ENCODE peak calls at places on chromosomes 2 and 18, in nine cellular contexts. W is hepatocyte; S is adrenal gland; M is adipocyte; C is dorsolateral prefrontal cortex; A is CD4-positive, CD25-positive, alpha-beta regulatory T cell; B is small intestine; J is left ventricle myocardium inferior; X is upper lobe of right lung. G is an unnamed sample.

GRCh38 chr18:43664487-43665008 is 387.3 kb upstream of the SYT4 start:
- DNase-seq in W (no peak), S (no peak), M (peak; percentile 42), C (no peak), A (no peak), B (no peak), J (no peak), X (no peak), G (no peak)

GRCh38 chr2:42495611-42496010 is 1.8 kb upstream of the KCNG3 start:
- DNase-seq in W (no peak), S (no peak), M (no peak), C (no peak), A (no peak), B (no peak), J (no peak), X (no peak), G (no peak)

GRCh38 chr2:175889557-175890355 is 112.3 kb downstream of the LNPK start:
- DNase-seq in W (no peak), S (no peak), M (peak; percentile 2), C (no peak), A (no peak), B (no peak), J (no peak), X (no peak), G (peak; percentile 5)

GRCh38 chr2:40120021-40120420 is 331.9 kb downstream of the SLC8A1 start:
- DNase-seq in W (no peak), S (no peak), M (no peak), C (no peak), A (no peak), B (no peak), J (no peak), X (no peak), G (no peak)

GRCh38 chr2:8653485-8653884 is 28.4 kb upstream of the ID2 start:
- DNase-seq in W (no peak), S (no peak), M (no peak), C (no peak), A (no peak), B (no peak), J (no peak), X (peak; percentile 41), G (no peak)

GRCh38 chr2:65991332-65991731 is 443.6 kb upstream of the MEIS1 start:
- DNase-seq in W (peak; percentile 58), S (no peak), M (no peak), C (no peak), A (no peak), B (no peak), J (no peak), X (no peak), G (no peak)

GRCh38 chr2:31983762-31984467 is 26.9 kb downstream of the MEMO1 start:
- DNase-seq in W (no peak), S (no peak), M (no peak), C (no peak), A (no peak), B (no peak), J (no peak), X (no peak), G (no peak)

GRCh38 chr2:120504936-120505705 is 159.2 kb downstream of the INHBB start:
- DNase-seq in W (no peak), S (no peak), M (no peak), C (no peak), A (no peak), B (no peak), J (no peak), X (no peak), G (no peak)

GRCh38 chr2:2650608-2651375 is 319.7 kb upstream of the MYT1L start:
- DNase-seq in W (no peak), S (no peak), M (no peak), C (no peak), A (no peak), B (no peak), J (no peak), X (no peak), G (no peak)

DNA sequence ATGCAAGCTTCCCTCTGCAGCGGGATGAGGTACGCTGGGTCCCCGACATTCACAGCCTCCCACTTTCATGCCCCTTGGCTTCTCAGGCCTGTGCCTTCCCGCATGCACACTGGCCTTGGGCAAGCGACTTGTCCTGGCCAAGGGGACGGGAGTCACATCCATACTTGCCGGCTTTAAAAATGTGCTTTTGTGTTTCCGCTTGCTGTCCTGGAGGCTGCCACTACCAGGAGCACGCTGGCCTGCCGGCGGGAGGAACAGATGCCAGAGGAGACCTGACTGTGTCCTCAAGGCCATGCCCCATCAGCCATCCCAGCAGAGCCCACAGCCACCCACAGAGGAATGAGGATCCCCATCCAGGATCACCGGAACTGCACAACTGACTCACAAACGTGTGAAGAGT is 36.9 kb upstream of the SMIM21 start:
- DNase-seq in W (no peak), S (no peak), M (no peak), C (no peak), A (no peak), B (no peak), J (no peak), X (no peak), G (no peak)
- H3K27me3 ChIP-seq in W (no peaks in the 10 kb centered on the region), S (peaks cover 3% of the 10 kb centered on the region), M (no peaks in the 10 kb centered on the region), C (no peaks in the 10 kb centered on the region), A (peaks cover 2% of the 10 kb centered on the region), B (no peaks in the 10 kb centered on the region), J (no peaks in the 10 kb centered on the region), X (no peaks in the 10 kb centered on the region), G (no peaks in the 10 kb centered on the region)

GRCh38 chr2:131425191-131426021 is 50.5 kb upstream of the TUBA3D start:
- DNase-seq in W (peak; percentile 7), S (no peak), M (peak; percentile 12), C (no peak), A (no peak), B (no peak), J (no peak), X (no peak), G (no peak)

GRCh38 chr2:131431336-131431735 is 44.6 kb upstream of the TUBA3D start:
- DNase-seq in W (no peak), S (no peak), M (no peak), C (no peak), A (no peak), B (no peak), J (no peak), X (no peak), G (no peak)

DNA sequence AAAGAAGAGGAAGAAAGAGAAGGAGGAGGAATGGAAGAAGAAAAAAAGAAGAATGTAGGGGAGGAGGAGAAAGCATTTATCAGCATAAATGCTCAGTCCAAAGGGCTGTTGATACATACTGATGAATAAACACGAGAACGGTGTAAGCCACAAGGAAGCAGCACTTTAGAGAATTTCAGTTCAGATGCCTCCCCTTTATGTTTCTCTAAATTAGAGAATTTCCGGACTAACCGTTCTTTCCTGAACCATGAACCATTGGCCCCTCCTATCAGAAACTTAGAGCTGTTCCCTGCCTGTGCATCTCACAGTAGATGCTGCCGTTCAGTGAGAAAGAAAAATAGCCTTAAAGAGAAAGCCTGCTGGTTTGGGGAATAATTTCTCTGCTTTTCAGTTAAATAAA is 49.2 kb upstream of the TUBA3D start:
- DNase-seq in W (no peak), S (no peak), M (no peak), C (no peak), A (no peak), B (no peak), J (no peak), X (no peak), G (no peak)
- H3K27me3 ChIP-seq in W (peaks cover 69% of the 10 kb centered on the region), S (peaks cover 4% of the 10 kb centered on the region), M (peaks cover 50% of the 10 kb centered on the region), C (peaks cover 14% of the 10 kb centered on the region), A (peaks cover 38% of the 10 kb centered on the region), B (no peaks in the 10 kb centered on the region), J (peaks cover 90% of the 10 kb centered on the region), X (peaks cover 66% of the 10 kb centered on the region), G (no peaks in the 10 kb centered on the region)

GRCh38 chr2:240303896-240304745 is 131.3 kb upstream of the GPC1 start:
- DNase-seq in W (no peak), S (peak; percentile 13), M (no peak), C (peak; percentile 7), A (no peak), B (no peak), J (no peak), X (peak; percentile 43), G (no peak)
- H3K27me3 ChIP-seq in W (no peaks in the 10 kb centered on the region), S (no peaks in the 10 kb centered on the region), M (peaks cover 45% of the 10 kb centered on the region), C (no peaks in the 10 kb centered on the region), A (no peaks in the 10 kb centered on the region), B (no peaks in the 10 kb centered on the region), J (peaks cover 10% of the 10 kb centered on the region), X (peaks cover 5% of the 10 kb centered on the region), G (no peaks in the 10 kb centered on the region)

DNA sequence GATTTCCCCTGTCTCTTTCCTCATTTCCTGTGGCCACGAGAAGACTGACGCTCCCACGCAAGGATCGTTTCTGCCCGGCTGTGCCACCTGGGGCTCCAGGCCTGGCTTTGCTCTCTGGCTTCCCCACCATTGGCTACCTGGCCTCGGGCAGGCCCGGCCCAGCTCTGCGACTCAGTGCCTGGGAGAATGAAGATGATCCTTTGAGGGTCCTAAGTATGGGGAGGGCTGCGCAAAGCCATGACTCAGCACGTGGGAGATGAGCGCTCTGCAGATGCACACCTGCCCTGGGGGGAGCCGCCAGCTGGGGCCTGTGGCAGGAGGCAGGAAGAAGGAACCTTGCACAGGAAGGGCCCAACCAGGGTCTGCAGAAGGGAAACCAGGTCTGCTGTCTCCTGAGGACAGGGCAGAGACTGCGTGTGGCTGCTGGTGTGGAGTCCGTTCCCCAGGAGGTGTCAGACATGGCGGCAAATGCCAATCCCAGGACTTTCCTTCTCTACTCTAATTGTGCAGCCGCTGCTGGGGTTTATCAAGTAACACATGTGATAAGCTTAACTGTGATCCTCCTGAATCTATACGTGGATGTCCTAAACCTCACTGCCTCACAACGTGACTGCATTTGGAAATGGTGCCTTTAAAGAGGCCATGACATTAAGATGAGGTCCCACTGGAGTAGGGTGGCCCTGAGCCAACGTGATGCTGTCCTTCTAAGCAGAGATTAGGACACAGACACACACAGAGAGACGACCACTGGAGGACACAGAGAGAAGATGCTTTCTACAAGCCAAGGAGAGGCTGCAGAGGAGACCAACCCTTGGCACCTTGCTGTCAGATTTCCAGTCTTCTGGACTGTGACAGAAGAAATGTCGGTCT is 32.8 kb downstream of the MBP start:
- DNase-seq in W (no peak), S (no peak), M (no peak), C (no peak), A (peak; percentile 15), B (no peak), J (no peak), X (no peak), G (no peak)
- H3K27me3 ChIP-seq in W (no peaks in the 10 kb centered on the region), S (no peaks in the 10 kb centered on the region), M (no peaks in the 10 kb centered on the region), C (no peaks in the 10 kb centered on the region), A (no peaks in the 10 kb centered on the region), B (no peaks in the 10 kb centered on the region), J (no peaks in the 10 kb centered on the region), X (no peaks in the 10 kb centered on the region), G (no peaks in the 10 kb centered on the region)

G was measured in SJCRH30.